ENCODE peak calls at places on chromosomes 12 and 14, in eight cellular contexts. B is HL-60; L is CD8-positive, alpha-beta memory T cell; N is keratinocyte; X is coronary artery; H is effector memory CD4-positive, alpha-beta T cell; V is small intestine; S is pancreas. Q is an unnamed sample.

GRCh38 chr12:103833891-103834290 is 7.1 kb downstream of the NT5DC3 start:
- DNase-seq in B (no peak), L (no peak), N (no peak), X (no peak), H (no peak), V (no peak), S (no peak), Q (no peak)

GRCh38 chr12:51948066-51948465 is 3.4 kb upstream of the ACVR1B start:
- DNase-seq in B (no peak), L (no peak), N (no peak), X (peak), H (no peak), V (no peak), S (no peak), Q (no peak)

GRCh38 chr14:64953310-64953654 is 10.7 kb upstream of the GPX2 start:
- DNase-seq in B (no peak), L (no peak), N (no peak), X (no peak), H (no peak), V (no peak), S (no peak), Q (no peak)

GRCh38 chr14:90445011-90445410 is 48.2 kb downstream of the CALM1 start:
- DNase-seq in B (no peak), L (no peak), N (no peak), X (no peak), H (no peak), V (no peak), S (no peak), Q (no peak)

GRCh38 chr12:1796515-1797010 is 23.8 kb upstream of the LRTM2 start:
- DNase-seq in B (peak), L (peak), N (no peak), X (peak), H (no peak), V (no peak), S (peak), Q (no peak)

GRCh38 chr12:13573698-13574321 is 377.3 kb downstream of the EMP1 start:
- DNase-seq in B (no peak), L (no peak), N (peak), X (no peak), H (no peak), V (peak), S (no peak), Q (no peak)

GRCh38 chr14:48792376-48793024 is 793.7 kb downstream of the RPS29 start:
- DNase-seq in B (no peak), L (no peak), N (no peak), X (no peak), H (no peak), V (peak), S (no peak), Q (no peak)

GRCh38 chr14:23021479-23021878 is 11.5 kb upstream of the C14orf93 start:
- DNase-seq in B (no peak), L (no peak), N (no peak), X (no peak), H (no peak), V (no peak), S (no peak), Q (no peak)

GRCh38 chr12:69123909-69124638 is 115.3 kb upstream of the CPSF6 start:
- DNase-seq in B (no peak), L (no peak), N (no peak), X (no peak), H (no peak), V (peak), S (no peak), Q (no peak)

GRCh38 chr14:72463291-72463866 is 430.5 kb downstream of the DPF3 start:
- DNase-seq in B (no peak), L (no peak), N (no peak), X (no peak), H (no peak), V (no peak), S (no peak), Q (no peak)

GRCh38 chr12:2411586-2412304 is 359.0 kb downstream of the CACNA1C start:
- DNase-seq in B (no peak), L (no peak), N (no peak), X (no peak), H (no peak), V (no peak), S (no peak), Q (no peak)

GRCh38 chr12:94206886-94207285 is 58.5 kb downstream of the PLXNC1 start:
- DNase-seq in B (no peak), L (no peak), N (no peak), X (no peak), H (no peak), V (no peak), S (no peak), Q (no peak)

GRCh38 chr12:66066071-66066928 is 64.2 kb downstream of the LLPH start:
- DNase-seq in B (no peak), L (no peak), N (no peak), X (no peak), H (no peak), V (no peak), S (no peak), Q (no peak)

GRCh38 chr12:52971701-52972329 is 22.9 kb downstream of the KRT18 start:
- DNase-seq in B (no peak), L (no peak), N (no peak), X (no peak), H (no peak), V (peak), S (no peak), Q (no peak)

GRCh38 chr12:70246580-70246979 is 3.3 kb downstream of the CNOT2 start:
- DNase-seq in B (no peak), L (no peak), N (no peak), X (no peak), H (no peak), V (no peak), S (no peak), Q (no peak)

GRCh38 chr14:22802860-22803562 is 12.2 kb downstream of the SLC7A7 start:
- DNase-seq in B (no peak), L (no peak), N (no peak), X (no peak), H (no peak), V (no peak), S (no peak), Q (no peak)

GRCh38 chr12:44431647-44432352 is 444.3 kb downstream of the NELL2 start:
- DNase-seq in B (no peak), L (no peak), N (no peak), X (no peak), H (no peak), V (no peak), S (no peak), Q (no peak)

GRCh38 chr14:60278350-60278749 is 29.3 kb downstream of the PPM1A start:
- DNase-seq in B (no peak), L (no peak), N (no peak), X (no peak), H (no peak), V (no peak), S (no peak), Q (no peak)

GRCh38 chr12:107248187-107248586 is 154.8 kb upstream of the CRY1 start:
- DNase-seq in B (no peak), L (no peak), N (no peak), X (no peak), H (no peak), V (no peak), S (no peak), Q (no peak)

GRCh38 chr12:94149781-94150482 is 1.6 kb downstream of the PLXNC1 start:
- DNase-seq in B (no peak), L (no peak), N (no peak), X (no peak), H (no peak), V (no peak), S (peak), Q (no peak)

GRCh38 chr14:99506269-99506668 is 25.1 kb downstream of the CCNK start:
- DNase-seq in B (no peak), L (no peak), N (no peak), X (no peak), H (no peak), V (no peak), S (no peak), Q (no peak)

GRCh38 chr14:34203271-34203722 is 252.4 kb upstream of the EGLN3 start:
- DNase-seq in B (no peak), L (no peak), N (no peak), X (no peak), H (no peak), V (no peak), S (no peak), Q (no peak)

GRCh38 chr12:122159879-122160278 is 14.1 kb downstream of the IL31 start:
- DNase-seq in B (no peak), L (no peak), N (no peak), X (no peak), H (no peak), V (no peak), S (no peak), Q (no peak)

GRCh38 chr14:75561013-75561432 is 17.4 kb upstream of the FLVCR2 start:
- DNase-seq in B (peak), L (peak), N (peak), X (no peak), H (peak), V (peak), S (peak), Q (peak)

GRCh38 chr14:52112336-52113018 is 43.6 kb upstream of the NID2 start:
- DNase-seq in B (no peak), L (no peak), N (peak), X (no peak), H (no peak), V (no peak), S (no peak), Q (no peak)

GRCh38 chr14:67815573-67816235 is 686 bp downstream of the ZFYVE26 start:
- DNase-seq in B (no peak), L (no peak), N (no peak), X (no peak), H (no peak), V (peak), S (no peak), Q (no peak)

GRCh38 chr14:87628129-87628528 is 364.9 kb downstream of the GALC start:
- DNase-seq in B (no peak), L (no peak), N (no peak), X (no peak), H (no peak), V (peak), S (no peak), Q (no peak)

GRCh38 chr14:73616831-73617230 is 4.5 kb downstream of the ACOT6 start:
- DNase-seq in B (no peak), L (no peak), N (no peak), X (no peak), H (no peak), V (no peak), S (no peak), Q (no peak)

GRCh38 chr14:36647827-36648753 is 13.6 kb upstream of the PAX9 start:
- DNase-seq in B (peak), L (no peak), N (no peak), X (no peak), H (no peak), V (peak), S (peak), Q (no peak)

GRCh38 chr12:102961488-102961801 is 4.0 kb downstream of the ASCL1 start:
- DNase-seq in B (no peak), L (no peak), N (no peak), X (no peak), H (no peak), V (no peak), S (no peak), Q (no peak)

GRCh38 chr12:108356902-108357806 is 18.0 kb upstream of the CMKLR1 start:
- DNase-seq in B (no peak), L (no peak), N (no peak), X (no peak), H (no peak), V (no peak), S (no peak), Q (no peak)

GRCh38 chr12:2124466-2125023 is 71.8 kb downstream of the CACNA1C start:
- DNase-seq in B (no peak), L (no peak), N (no peak), X (peak), H (no peak), V (no peak), S (no peak), Q (no peak)

GRCh38 chr14:95233702-95234241 is 76.4 kb upstream of the DICER1 start:
- DNase-seq in B (no peak), L (no peak), N (no peak), X (no peak), H (no peak), V (no peak), S (no peak), Q (no peak)

GRCh38 chr14:91830777-91831176 is 36.6 kb downstream of the TC2N start:
- DNase-seq in B (no peak), L (no peak), N (no peak), X (no peak), H (no peak), V (no peak), S (peak), Q (no peak)

GRCh38 chr12:108400060-108400459 is 60.9 kb upstream of the CMKLR1 start:
- DNase-seq in B (no peak), L (no peak), N (no peak), X (no peak), H (no peak), V (no peak), S (no peak), Q (no peak)

GRCh38 chr12:129069886-129070285 is 216.6 kb downstream of the GLT1D1 start:
- DNase-seq in B (no peak), L (no peak), N (no peak), X (no peak), H (no peak), V (peak), S (no peak), Q (no peak)

GRCh38 chr12:27300251-27300650 is 32.4 kb upstream of the BMAL2 start:
- DNase-seq in B (no peak), L (no peak), N (no peak), X (no peak), H (no peak), V (no peak), S (no peak), Q (no peak)

GRCh38 chr12:96212456-96213375 is 18.5 kb downstream of the ELK3 start:
- DNase-seq in B (no peak), L (no peak), N (no peak), X (no peak), H (no peak), V (no peak), S (no peak), Q (no peak)
- H3K27ac ChIP-seq in B (peak), L (no peak), N (peak), X (peak), H (peak), V (peak), S (no peak), Q (peak)

DNA sequence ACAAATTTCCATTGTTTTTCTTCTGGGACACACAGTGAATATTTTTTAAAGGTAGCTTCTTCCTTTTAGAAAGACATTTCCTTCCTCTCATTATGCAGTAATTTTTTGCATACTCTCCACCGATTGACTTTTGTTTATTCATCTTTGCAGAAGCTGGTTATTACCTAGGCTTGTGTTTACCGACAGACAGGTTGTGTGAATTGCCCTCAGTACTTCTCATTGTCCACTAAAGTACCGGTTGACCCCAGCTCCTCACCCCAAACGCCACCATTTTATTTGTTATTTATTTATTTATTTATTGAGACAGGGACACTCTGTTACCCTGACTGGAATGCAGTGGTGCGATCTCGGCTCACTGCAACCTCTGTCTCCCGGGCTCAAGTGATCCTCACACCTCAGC is 63.4 kb upstream of the MYL2 start:
- DNase-seq in B (no peak), L (no peak), N (no peak), X (no peak), H (no peak), V (no peak), S (no peak), Q (no peak)
- H3K27ac ChIP-seq in B (no peak), L (no peak), N (no peak), X (no peak), H (no peak), V (no peak), S (no peak), Q (no peak)

GRCh38 chr12:120228291-120229070 is 27.6 kb upstream of the RPLP0 start:
- DNase-seq in B (peak), L (peak), N (no peak), X (peak), H (peak), V (peak), S (peak), Q (peak)
- H3K27ac ChIP-seq in B (no peak), L (peak), N (peak), X (peak), H (no peak), V (peak), S (peak), Q (no peak)

GRCh38 chr12:72273499-72273837 is 1.3 kb downstream of the TRHDE start:
- DNase-seq in B (no peak), L (no peak), N (no peak), X (peak), H (no peak), V (no peak), S (peak), Q (no peak)
- H3K27ac ChIP-seq in B (no peak), L (no peak), N (no peak), X (peak), H (no peak), V (no peak), S (peak), Q (no peak)

DNA sequence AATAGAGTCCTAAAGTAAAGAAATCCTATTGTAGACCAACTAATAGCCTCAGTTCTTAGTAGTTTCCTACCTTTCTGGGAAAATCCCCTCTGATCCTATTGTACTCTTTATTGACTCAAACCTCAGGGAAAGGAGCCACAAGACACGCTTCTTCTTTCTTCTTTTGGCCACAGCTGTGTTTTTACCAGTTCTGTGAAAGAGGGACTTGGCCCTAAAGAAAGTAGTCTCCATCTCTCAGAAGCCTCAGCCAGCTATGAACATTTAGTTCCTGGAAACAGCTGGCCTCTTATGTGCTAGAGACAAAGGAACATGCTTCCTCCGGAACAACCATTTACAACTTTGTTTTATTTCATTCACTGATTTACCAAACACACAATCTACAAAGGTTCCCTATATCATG is 66.1 kb upstream of the ARID2 start:
- DNase-seq in B (no peak), L (no peak), N (no peak), X (no peak), H (no peak), V (no peak), S (no peak), Q (no peak)
- H3K27ac ChIP-seq in B (no peak), L (no peak), N (no peak), X (no peak), H (no peak), V (no peak), S (no peak), Q (no peak)

DNA sequence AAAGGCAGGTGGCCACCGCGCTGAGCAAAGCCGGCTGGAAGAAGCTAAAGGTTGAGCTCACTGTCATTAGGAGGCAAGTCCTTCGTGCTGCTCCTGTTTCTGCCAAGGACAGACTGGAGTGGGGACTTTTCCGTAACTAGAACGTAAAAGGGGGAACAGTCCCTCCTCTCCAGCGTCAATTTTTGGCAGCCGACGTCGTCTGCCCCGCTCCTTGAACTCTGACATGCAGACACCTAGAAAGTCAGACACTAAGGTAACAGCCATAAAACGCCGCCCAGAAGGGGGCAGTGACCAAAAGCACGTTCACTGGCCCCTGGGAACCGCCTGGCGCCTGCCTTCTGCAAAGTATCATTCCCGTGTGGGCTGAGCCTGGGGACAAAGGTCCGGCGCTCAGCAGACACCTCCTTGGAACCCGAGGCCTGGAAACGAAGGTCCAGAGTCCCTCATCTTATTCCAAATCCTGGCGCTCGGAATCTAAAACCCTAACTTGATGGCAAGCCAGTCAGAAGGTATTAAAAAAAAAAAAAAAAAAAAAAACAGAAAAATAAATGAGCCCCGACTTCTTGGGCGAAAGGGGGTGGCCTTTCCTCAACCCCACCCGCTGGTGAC is 1.1 kb upstream of the LRP1 start:
- DNase-seq in B (peak), L (peak), N (no peak), X (no peak), H (no peak), V (peak), S (peak), Q (no peak)
- H3K27ac ChIP-seq in B (no peak), L (no peak), N (no peak), X (peak), H (no peak), V (peak), S (peak), Q (peak)